ENCODE peak calls at places on chromosomes 2 and 18, in seven cellular contexts. M, C, U, V, X, N and Q are unnamed samples. For H3K4me1, the result is how much of the 10 kb centered on the place peaks cover.

GRCh38 chr2:171013851-171014250 is 84.8 kb downstream of the GORASP2 start:
- DNase-seq in M (no peak), C (no peak), U (no peak), V (no peak), X (no peak), N (no peak), Q (no peak)

GRCh38 chr2:139778732-139779131 is 998.5 kb upstream of the NXPH2 start:
- DNase-seq in M (no peak), C (no peak), U (no peak), V (no peak), X (no peak), N (no peak), Q (no peak)

GRCh38 chr2:218448934-218449333 is 30.0 kb downstream of the VIL1 start:
- DNase-seq in M (peak), C (no peak), U (no peak), V (no peak), X (no peak), N (no peak), Q (no peak)

GRCh38 chr18:2070636-2071035 is 500.7 kb downstream of the METTL4 start:
- DNase-seq in M (no peak), C (peak), U (no peak), V (no peak), X (no peak), N (no peak), Q (no peak)

GRCh38 chr2:41870948-41871522 is 176.8 kb upstream of the PKDCC start:
- DNase-seq in M (no peak), C (no peak), U (no peak), V (peak), X (no peak), N (no peak), Q (no peak)

GRCh38 chr2:207869784-207870778 is 100.4 kb upstream of the FZD5 start:
- DNase-seq in M (peak), C (no peak), U (no peak), V (no peak), X (no peak), N (no peak), Q (no peak)

GRCh38 chr2:212013656-212014055 is 524.9 kb downstream of the ERBB4 start:
- DNase-seq in M (no peak), C (no peak), U (no peak), V (no peak), X (no peak), N (no peak), Q (no peak)

GRCh38 chr2:196453613-196454047 is 185.9 kb upstream of the CCDC150 start:
- DNase-seq in M (peak), C (no peak), U (no peak), V (no peak), X (no peak), N (no peak), Q (peak)

GRCh38 chr2:191677091-191677645 is 768 bp upstream of the NABP1 start:
- DNase-seq in M (peak), C (peak), U (no peak), V (no peak), X (no peak), N (no peak), Q (peak)

GRCh38 chr2:33107690-33108482 is 161.1 kb downstream of the LTBP1 start:
- DNase-seq in M (no peak), C (no peak), U (no peak), V (no peak), X (no peak), N (no peak), Q (no peak)

DNA sequence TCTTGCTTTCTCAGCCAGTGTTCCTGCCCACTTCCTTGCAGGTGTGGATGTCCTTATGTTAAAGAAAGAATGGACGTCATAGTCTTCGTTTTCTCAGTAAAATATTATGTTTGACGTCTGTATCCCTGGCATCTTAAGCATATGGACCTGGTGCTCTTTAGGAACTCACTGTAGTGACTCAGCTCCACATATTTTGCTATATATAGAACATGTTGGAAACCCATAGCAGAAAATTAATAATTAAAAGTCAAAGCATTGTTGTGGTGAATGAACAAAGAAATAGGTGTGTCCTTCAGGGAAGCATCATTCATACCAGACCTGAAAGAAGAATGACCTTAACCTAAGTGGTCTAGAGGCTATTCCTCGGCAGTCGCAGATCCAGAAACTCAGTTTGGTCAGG is 196.1 kb downstream of the MCFD2 start:
- DNase-seq in M (peak), C (no peak), U (no peak), V (no peak), X (no peak), N (no peak), Q (no peak)
- H3K4me1 ChIP-seq in M (half or more), C (under half), U (half or more), V (under half), X (under half), N (under half), Q (under half)

GRCh38 chr18:31278609-31279071 is 39.3 kb upstream of the DSG1 start:
- DNase-seq in M (no peak), C (no peak), U (no peak), V (no peak), X (no peak), N (no peak), Q (no peak)
- TF ChIP-seq POLR2A in M (no peak), C (no peak), U (no peak), V (no peak), X (no peak), N (no peak), Q (no peak)

GRCh38 chr2:79235135-79235534 is 75.6 kb upstream of the REG3A start:
- DNase-seq in M (no peak), C (no peak), U (no peak), V (no peak), X (no peak), N (no peak), Q (no peak)
- TF ChIP-seq CTCF in M (no peak), C (no peak), U (no peak), V (peak), X (no peak), N (no peak), Q (no peak)

DNA sequence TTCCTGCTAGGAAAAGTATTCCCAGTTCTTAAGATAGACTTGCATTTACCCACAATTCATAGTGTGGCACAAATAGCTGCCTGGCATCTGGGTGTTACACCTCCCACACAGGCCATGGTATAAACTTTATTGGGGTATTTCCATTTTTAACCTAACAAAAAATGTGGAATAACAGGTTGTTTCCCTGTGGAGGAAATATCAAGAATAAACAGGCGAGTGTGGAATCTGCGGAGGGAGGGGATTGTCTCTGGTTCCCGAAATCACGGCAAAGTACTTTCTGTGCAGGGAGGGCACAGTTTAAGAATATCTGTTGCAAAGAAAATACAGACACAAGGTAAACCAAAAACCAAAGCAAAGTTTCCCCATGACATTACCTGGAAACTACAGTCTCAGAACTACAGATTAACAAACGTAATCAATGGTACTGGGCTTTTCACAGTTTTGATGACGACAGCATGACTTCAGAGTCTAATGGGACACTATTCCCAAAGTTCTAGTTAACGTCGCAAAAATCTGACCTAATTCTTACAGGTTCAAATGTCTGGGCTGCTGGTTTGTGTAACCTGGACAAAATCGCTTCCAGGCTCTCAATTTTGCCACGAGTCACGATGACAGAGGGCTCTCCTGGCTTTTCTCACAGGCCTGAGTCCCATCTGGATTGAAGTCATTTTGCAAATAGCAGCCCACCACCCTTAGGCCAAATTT is 1.4 kb downstream of the STARD7 start:
- DNase-seq in M (no peak), C (no peak), U (no peak), V (no peak), X (no peak), N (no peak), Q (no peak)
- H3K4me1 ChIP-seq in M (half or more), C (half or more), U (half or more), V (under half), X (under half), N (under half), Q (half or more)

GRCh38 chr18:80108739-80109675 is at the start of gene ADNP2:
- DNase-seq in M (peak), C (peak), U (peak), V (peak), X (peak), N (peak), Q (peak)
- TF ChIP-seq POLR2A in M (peak), C (no peak), U (no peak), V (peak), X (no peak), N (peak), Q (peak)

DNA sequence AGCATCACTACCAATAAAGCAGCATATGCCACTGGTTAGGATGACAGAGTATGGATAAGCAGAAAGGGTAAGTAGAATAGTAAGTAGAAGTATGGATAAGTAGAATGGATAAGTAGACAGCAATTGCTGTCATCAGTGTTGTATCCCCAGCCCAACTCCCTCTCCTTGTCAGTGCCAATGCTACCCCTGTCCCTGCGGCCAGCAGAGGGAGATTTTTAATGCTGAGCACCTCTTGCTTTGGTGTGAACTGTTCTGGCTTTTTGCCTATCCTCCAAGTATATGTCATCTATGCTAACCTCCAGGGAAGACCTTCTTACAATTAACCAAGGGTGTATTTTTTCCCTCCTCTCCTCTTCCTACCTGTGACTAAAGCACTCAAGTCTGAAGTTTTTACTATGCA is 136.7 kb upstream of the SPHKAP start:
- DNase-seq in M (peak), C (no peak), U (no peak), V (peak), X (no peak), N (no peak), Q (peak)
- TF ChIP-seq CTCF in M (peak), C (no peak), U (peak), V (peak), X (no peak), N (no peak), Q (peak)